ENCODE peak calls at places on chromosomes 2 and 18, in five cellular contexts. One of them, this sample, is unnamed.

GRCh38 chr2:9139491-9140443 is 66.8 kb upstream of the ASAP2 start:
- DNase-seq in activated effector memory CD4-positive, alpha-beta T cell treated with Interleukin-2 at 50 U/mL for 16 hours: peak
- DNase-seq in activated CD4-positive, alpha-beta T cell treated with anti-CD3 and anti-CD28 coated beads, Interleukin-2, amount 10 ng/mL, durations not matched to agents 24 days and 14 days: peak
- DNase-seq in left ventricle myocardium inferior: peak
- DNase-seq in kidney: peak
- DNase-seq in this sample: peak

GRCh38 chr2:41710944-41711343 is 336.9 kb upstream of the PKDCC start:
- DNase-seq in activated effector memory CD4-positive, alpha-beta T cell treated with Interleukin-2 at 50 U/mL for 16 hours: no peak
- DNase-seq in activated CD4-positive, alpha-beta T cell treated with anti-CD3 and anti-CD28 coated beads, Interleukin-2, amount 10 ng/mL, durations not matched to agents 24 days and 14 days: no peak
- DNase-seq in left ventricle myocardium inferior: no peak
- DNase-seq in kidney: no peak
- DNase-seq in this sample: no peak

GRCh38 chr2:173400760-173401159 is 46.1 kb downstream of the CDCA7 start:
- DNase-seq in activated effector memory CD4-positive, alpha-beta T cell treated with Interleukin-2 at 50 U/mL for 16 hours: no peak
- DNase-seq in activated CD4-positive, alpha-beta T cell treated with anti-CD3 and anti-CD28 coated beads, Interleukin-2, amount 10 ng/mL, durations not matched to agents 24 days and 14 days: peak
- DNase-seq in left ventricle myocardium inferior: no peak
- DNase-seq in kidney: no peak
- DNase-seq in this sample: peak

GRCh38 chr2:178502751-178503150 is 22.5 kb downstream of the PLEKHA3 start:
- DNase-seq in activated effector memory CD4-positive, alpha-beta T cell treated with Interleukin-2 at 50 U/mL for 16 hours: no peak
- DNase-seq in activated CD4-positive, alpha-beta T cell treated with anti-CD3 and anti-CD28 coated beads, Interleukin-2, amount 10 ng/mL, durations not matched to agents 24 days and 14 days: no peak
- DNase-seq in left ventricle myocardium inferior: no peak
- DNase-seq in kidney: no peak
- DNase-seq in this sample: no peak

GRCh38 chr2:45771251-45771650 is 119.8 kb downstream of the PRKCE start:
- DNase-seq in activated effector memory CD4-positive, alpha-beta T cell treated with Interleukin-2 at 50 U/mL for 16 hours: no peak
- DNase-seq in activated CD4-positive, alpha-beta T cell treated with anti-CD3 and anti-CD28 coated beads, Interleukin-2, amount 10 ng/mL, durations not matched to agents 24 days and 14 days: no peak
- DNase-seq in left ventricle myocardium inferior: peak
- DNase-seq in kidney: no peak
- DNase-seq in this sample: no peak

GRCh38 chr2:61255580-61256437 is 93.8 kb downstream of the C2orf74 start:
- DNase-seq in activated effector memory CD4-positive, alpha-beta T cell treated with Interleukin-2 at 50 U/mL for 16 hours: no peak
- DNase-seq in activated CD4-positive, alpha-beta T cell treated with anti-CD3 and anti-CD28 coated beads, Interleukin-2, amount 10 ng/mL, durations not matched to agents 24 days and 14 days: no peak
- DNase-seq in left ventricle myocardium inferior: no peak
- DNase-seq in kidney: no peak
- DNase-seq in this sample: no peak

GRCh38 chr2:28408764-28409599 is 16.3 kb downstream of the FOSL2 start:
- DNase-seq in activated effector memory CD4-positive, alpha-beta T cell treated with Interleukin-2 at 50 U/mL for 16 hours: peak
- DNase-seq in activated CD4-positive, alpha-beta T cell treated with anti-CD3 and anti-CD28 coated beads, Interleukin-2, amount 10 ng/mL, durations not matched to agents 24 days and 14 days: peak
- DNase-seq in left ventricle myocardium inferior: no peak
- DNase-seq in kidney: peak
- DNase-seq in this sample: no peak

GRCh38 chr2:228675042-228675441 is 493.6 kb upstream of the SPHKAP start:
- DNase-seq in activated effector memory CD4-positive, alpha-beta T cell treated with Interleukin-2 at 50 U/mL for 16 hours: no peak
- DNase-seq in activated CD4-positive, alpha-beta T cell treated with anti-CD3 and anti-CD28 coated beads, Interleukin-2, amount 10 ng/mL, durations not matched to agents 24 days and 14 days: no peak
- DNase-seq in left ventricle myocardium inferior: no peak
- DNase-seq in kidney: no peak
- DNase-seq in this sample: no peak

GRCh38 chr2:179769323-179769722 is 92.1 kb downstream of the ZNF385B start:
- DNase-seq in activated effector memory CD4-positive, alpha-beta T cell treated with Interleukin-2 at 50 U/mL for 16 hours: no peak
- DNase-seq in activated CD4-positive, alpha-beta T cell treated with anti-CD3 and anti-CD28 coated beads, Interleukin-2, amount 10 ng/mL, durations not matched to agents 24 days and 14 days: no peak
- DNase-seq in left ventricle myocardium inferior: no peak
- DNase-seq in kidney: no peak
- DNase-seq in this sample: no peak

GRCh38 chr18:35322486-35323258 is 21.5 kb downstream of the ZNF24 start:
- DNase-seq in activated effector memory CD4-positive, alpha-beta T cell treated with Interleukin-2 at 50 U/mL for 16 hours: no peak
- DNase-seq in activated CD4-positive, alpha-beta T cell treated with anti-CD3 and anti-CD28 coated beads, Interleukin-2, amount 10 ng/mL, durations not matched to agents 24 days and 14 days: no peak
- DNase-seq in left ventricle myocardium inferior: no peak
- DNase-seq in kidney: no peak
- DNase-seq in this sample: no peak

GRCh38 chr2:237431372-237431771 is 17.4 kb upstream of the COL6A3 start:
- DNase-seq in activated effector memory CD4-positive, alpha-beta T cell treated with Interleukin-2 at 50 U/mL for 16 hours: no peak
- DNase-seq in activated CD4-positive, alpha-beta T cell treated with anti-CD3 and anti-CD28 coated beads, Interleukin-2, amount 10 ng/mL, durations not matched to agents 24 days and 14 days: no peak
- DNase-seq in left ventricle myocardium inferior: no peak
- DNase-seq in kidney: no peak
- DNase-seq in this sample: no peak

GRCh38 chr2:47345584-47345913 is 57.4 kb upstream of the MSH2 start:
- DNase-seq in activated effector memory CD4-positive, alpha-beta T cell treated with Interleukin-2 at 50 U/mL for 16 hours: no peak
- DNase-seq in activated CD4-positive, alpha-beta T cell treated with anti-CD3 and anti-CD28 coated beads, Interleukin-2, amount 10 ng/mL, durations not matched to agents 24 days and 14 days: no peak
- DNase-seq in left ventricle myocardium inferior: no peak
- DNase-seq in kidney: no peak
- DNase-seq in this sample: no peak

GRCh38 chr18:68701353-68701752 is 13.6 kb downstream of the TMX3 start:
- DNase-seq in activated effector memory CD4-positive, alpha-beta T cell treated with Interleukin-2 at 50 U/mL for 16 hours: no peak
- DNase-seq in activated CD4-positive, alpha-beta T cell treated with anti-CD3 and anti-CD28 coated beads, Interleukin-2, amount 10 ng/mL, durations not matched to agents 24 days and 14 days: no peak
- DNase-seq in left ventricle myocardium inferior: no peak
- DNase-seq in kidney: no peak
- DNase-seq in this sample: no peak

GRCh38 chr2:68368657-68369339 is 3.7 kb downstream of the PLEK start:
- DNase-seq in activated effector memory CD4-positive, alpha-beta T cell treated with Interleukin-2 at 50 U/mL for 16 hours: no peak
- DNase-seq in activated CD4-positive, alpha-beta T cell treated with anti-CD3 and anti-CD28 coated beads, Interleukin-2, amount 10 ng/mL, durations not matched to agents 24 days and 14 days: no peak
- DNase-seq in left ventricle myocardium inferior: no peak
- DNase-seq in kidney: no peak
- DNase-seq in this sample: peak

GRCh38 chr2:72235497-72236413 is 88.1 kb upstream of the CYP26B1 start:
- DNase-seq in activated effector memory CD4-positive, alpha-beta T cell treated with Interleukin-2 at 50 U/mL for 16 hours: no peak
- DNase-seq in activated CD4-positive, alpha-beta T cell treated with anti-CD3 and anti-CD28 coated beads, Interleukin-2, amount 10 ng/mL, durations not matched to agents 24 days and 14 days: no peak
- DNase-seq in left ventricle myocardium inferior: no peak
- DNase-seq in kidney: no peak
- DNase-seq in this sample: no peak

GRCh38 chr2:237669628-237670351 is 42.4 kb downstream of the LRRFIP1 start:
- DNase-seq in activated effector memory CD4-positive, alpha-beta T cell treated with Interleukin-2 at 50 U/mL for 16 hours: no peak
- DNase-seq in activated CD4-positive, alpha-beta T cell treated with anti-CD3 and anti-CD28 coated beads, Interleukin-2, amount 10 ng/mL, durations not matched to agents 24 days and 14 days: no peak
- DNase-seq in left ventricle myocardium inferior: peak
- DNase-seq in kidney: peak
- DNase-seq in this sample: no peak

GRCh38 chr2:202009019-202009481 is 24.6 kb upstream of the FZD7 start:
- DNase-seq in activated effector memory CD4-positive, alpha-beta T cell treated with Interleukin-2 at 50 U/mL for 16 hours: no peak
- DNase-seq in activated CD4-positive, alpha-beta T cell treated with anti-CD3 and anti-CD28 coated beads, Interleukin-2, amount 10 ng/mL, durations not matched to agents 24 days and 14 days: no peak
- DNase-seq in left ventricle myocardium inferior: peak
- DNase-seq in kidney: peak
- DNase-seq in this sample: no peak

GRCh38 chr2:12948231-12948962 is 231.7 kb downstream of the TRIB2 start:
- DNase-seq in activated effector memory CD4-positive, alpha-beta T cell treated with Interleukin-2 at 50 U/mL for 16 hours: no peak
- DNase-seq in activated CD4-positive, alpha-beta T cell treated with anti-CD3 and anti-CD28 coated beads, Interleukin-2, amount 10 ng/mL, durations not matched to agents 24 days and 14 days: peak
- DNase-seq in left ventricle myocardium inferior: no peak
- DNase-seq in kidney: no peak
- DNase-seq in this sample: no peak

GRCh38 chr2:157488877-157489276 is 45.0 kb upstream of the CYTIP start:
- DNase-seq in activated effector memory CD4-positive, alpha-beta T cell treated with Interleukin-2 at 50 U/mL for 16 hours: no peak
- DNase-seq in activated CD4-positive, alpha-beta T cell treated with anti-CD3 and anti-CD28 coated beads, Interleukin-2, amount 10 ng/mL, durations not matched to agents 24 days and 14 days: no peak
- DNase-seq in left ventricle myocardium inferior: no peak
- DNase-seq in kidney: peak
- DNase-seq in this sample: no peak

GRCh38 chr2:145026456-145027072 is 506.6 kb upstream of the ZEB2 start:
- DNase-seq in activated effector memory CD4-positive, alpha-beta T cell treated with Interleukin-2 at 50 U/mL for 16 hours: no peak
- DNase-seq in activated CD4-positive, alpha-beta T cell treated with anti-CD3 and anti-CD28 coated beads, Interleukin-2, amount 10 ng/mL, durations not matched to agents 24 days and 14 days: no peak
- DNase-seq in left ventricle myocardium inferior: no peak
- DNase-seq in kidney: no peak
- DNase-seq in this sample: no peak

GRCh38 chr2:134406311-134406710 is 152.4 kb downstream of the MGAT5 start:
- DNase-seq in activated effector memory CD4-positive, alpha-beta T cell treated with Interleukin-2 at 50 U/mL for 16 hours: no peak
- DNase-seq in activated CD4-positive, alpha-beta T cell treated with anti-CD3 and anti-CD28 coated beads, Interleukin-2, amount 10 ng/mL, durations not matched to agents 24 days and 14 days: no peak
- DNase-seq in left ventricle myocardium inferior: no peak
- DNase-seq in kidney: no peak
- DNase-seq in this sample: no peak

GRCh38 chr2:66488946-66489345 is 54.0 kb downstream of the MEIS1 start:
- DNase-seq in activated effector memory CD4-positive, alpha-beta T cell treated with Interleukin-2 at 50 U/mL for 16 hours: no peak
- DNase-seq in activated CD4-positive, alpha-beta T cell treated with anti-CD3 and anti-CD28 coated beads, Interleukin-2, amount 10 ng/mL, durations not matched to agents 24 days and 14 days: no peak
- DNase-seq in left ventricle myocardium inferior: no peak
- DNase-seq in kidney: no peak
- DNase-seq in this sample: no peak

This sample was measured in NT2/D1.